ENCODE peak calls at places on chromosomes 4 and X, in eight cellular contexts. Z, B, C, M, T, F, L and A are unnamed samples. For H3K4me1, the result is how much of the 10 kb centered on the place peaks cover.

GRCh38 chr4:172485007-172485406 is 671.8 kb downstream of the GALNTL6 start:
- DNase-seq in Z (no peak), B (no peak), C (no peak), M (no peak), T (no peak), F (no peak), L (no peak), A (no peak)

GRCh38 chr4:891747-892146 is 40.4 kb downstream of the GAK start:
- DNase-seq in Z (no peak), B (no peak), C (peak), M (no peak), T (peak), F (no peak), L (peak), A (no peak)

GRCh38 chr4:69051576-69051943 is 44.7 kb upstream of the UGT2B7 start:
- DNase-seq in Z (no peak), B (no peak), C (no peak), M (no peak), T (no peak), F (no peak), L (no peak), A (no peak)

GRCh38 chr4:33060873-33061542 is 2340.8 kb downstream of the PCDH7 start:
- DNase-seq in Z (no peak), B (peak), C (peak), M (peak), T (peak), F (no peak), L (peak), A (no peak)

GRCh38 chrX:141903400-141904155 is at the start of gene MAGEC1:
- DNase-seq in Z (no peak), B (no peak), C (no peak), M (no peak), T (no peak), F (no peak), L (no peak), A (no peak)

GRCh38 chr4:115720611-115721010 is 607.2 kb upstream of the NDST4 start:
- DNase-seq in Z (no peak), B (no peak), C (no peak), M (no peak), T (no peak), F (no peak), L (no peak), A (no peak)

GRCh38 chrX:137166591-137166990 is 132.8 kb upstream of the GPR101 start:
- DNase-seq in Z (no peak), B (no peak), C (no peak), M (no peak), T (peak), F (peak), L (no peak), A (no peak)

GRCh38 chr4:168384437-168385141 is 66.0 kb upstream of the DDX60 start:
- DNase-seq in Z (no peak), B (peak), C (no peak), M (no peak), T (no peak), F (peak), L (peak), A (no peak)

GRCh38 chr4:185182196-185182595 is 21.6 kb downstream of the CFAP97 start:
- DNase-seq in Z (no peak), B (no peak), C (no peak), M (no peak), T (no peak), F (no peak), L (no peak), A (no peak)

GRCh38 chrX:130216312-130216711 is 44.5 kb downstream of the RAB33A start:
- DNase-seq in Z (no peak), B (no peak), C (no peak), M (no peak), T (no peak), F (no peak), L (peak), A (no peak)

GRCh38 chrX:20028588-20028987 is 37.7 kb upstream of the BCLAF3 start:
- DNase-seq in Z (no peak), B (no peak), C (no peak), M (no peak), T (no peak), F (no peak), L (no peak), A (no peak)

GRCh38 chrX:152632445-152633097 is 5.1 kb upstream of the GABRQ start:
- DNase-seq in Z (no peak), B (peak), C (no peak), M (peak), T (peak), F (peak), L (peak), A (no peak)

DNA sequence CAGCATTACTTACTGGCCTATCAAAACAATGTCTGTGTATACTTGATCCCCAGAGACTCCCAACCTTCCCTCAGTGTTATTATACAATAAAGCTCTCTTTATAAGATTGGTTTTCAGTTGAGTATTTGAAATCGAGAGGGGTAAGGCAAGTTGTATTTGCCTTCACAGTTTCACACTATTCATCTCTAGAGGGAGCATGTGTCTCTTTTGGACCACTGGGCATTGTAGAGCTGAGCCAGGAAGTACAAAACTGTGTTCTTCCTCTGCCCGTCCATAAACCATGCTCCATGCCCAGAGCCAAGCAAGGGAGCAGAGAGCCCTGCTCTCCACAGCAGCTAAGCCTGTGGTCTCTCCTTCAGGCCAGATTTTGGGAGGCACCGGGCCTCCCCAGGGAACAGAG is 61.5 kb upstream of the HHIP start:
- DNase-seq in Z (no peak), B (no peak), C (no peak), M (no peak), T (no peak), F (no peak), L (no peak), A (no peak)
- H3K4me1 ChIP-seq in Z (under half), B (under half), C (under half), M (half or more), T (under half), F (under half), L (under half), A (under half)

GRCh38 chrX:30904632-30905031 is 15.6 kb upstream of the TAB3 start:
- DNase-seq in Z (no peak), B (no peak), C (no peak), M (no peak), T (no peak), F (no peak), L (no peak), A (no peak)
- H3K4me3 ChIP-seq in Z (no peak), B (no peak), C (no peak), M (no peak), T (no peak), F (no peak), L (no peak), A (no peak)

DNA sequence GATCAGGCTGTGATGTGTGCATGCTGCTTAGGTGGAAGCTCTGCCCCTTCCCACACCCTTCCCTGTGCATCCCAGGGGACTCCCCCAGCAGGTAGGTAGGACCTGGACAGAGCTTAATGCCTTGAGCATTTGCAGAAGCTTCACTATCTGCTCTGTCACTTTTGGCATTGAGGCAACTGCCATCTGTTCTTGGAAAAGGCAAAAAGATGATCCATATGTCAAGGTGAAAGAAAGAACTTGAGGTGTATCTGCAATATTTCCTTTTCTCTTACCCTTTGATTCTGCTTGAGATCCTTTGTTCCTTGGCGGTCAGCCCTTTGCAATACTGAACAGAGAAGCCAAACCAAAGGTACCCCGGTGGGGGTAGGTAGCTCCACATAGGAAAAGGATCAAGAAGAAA is 37.1 kb upstream of the TBC1D9 start:
- DNase-seq in Z (no peak), B (no peak), C (no peak), M (no peak), T (no peak), F (no peak), L (no peak), A (no peak)
- H3K4me1 ChIP-seq in Z (under half), B (under half), C (under half), M (under half), T (under half), F (under half), L (under half), A (under half)

GRCh38 chrX:53483838-53484420 is 49.8 kb upstream of the HSD17B10 start:
- DNase-seq in Z (no peak), B (no peak), C (no peak), M (no peak), T (no peak), F (no peak), L (peak), A (no peak)
- H3K4me3 ChIP-seq in Z (no peak), B (no peak), C (no peak), M (no peak), T (no peak), F (no peak), L (no peak), A (no peak)

GRCh38 chr4:180153587-180153986 is 2089.6 kb upstream of the TENM3 start:
- DNase-seq in Z (no peak), B (no peak), C (no peak), M (no peak), T (no peak), F (no peak), L (no peak), A (no peak)
- H3K4me1 ChIP-seq in Z (under half), B (under half), C (under half), M (under half), T (under half), F (under half), L (under half), A (under half)

DNA sequence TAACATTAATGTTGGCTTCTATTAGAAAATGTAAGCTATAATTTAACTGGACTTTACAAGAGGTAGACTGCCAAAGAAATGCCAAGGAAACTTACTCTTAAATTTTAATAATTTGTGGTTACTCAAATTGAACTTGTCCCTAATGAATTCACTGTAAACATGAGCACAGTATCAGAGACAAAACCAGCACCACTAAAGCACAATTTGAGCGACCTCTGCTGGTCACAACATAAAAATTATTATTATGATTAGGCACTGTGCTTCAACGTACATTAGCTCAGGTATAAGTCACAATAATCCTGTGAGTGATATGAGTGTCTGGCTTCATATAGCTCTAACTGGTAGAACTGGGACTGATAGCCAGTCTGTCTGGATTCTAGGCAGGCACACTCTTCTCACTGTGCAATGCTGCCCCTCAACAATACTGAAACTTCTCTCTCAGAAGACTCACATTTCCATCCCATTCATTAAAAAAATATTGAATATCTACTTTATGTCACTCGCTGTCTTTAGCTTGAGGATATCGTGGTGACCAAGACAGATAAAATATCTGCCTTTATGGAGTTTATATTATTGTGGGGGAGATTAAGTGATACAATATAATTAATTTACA is 8.0 kb downstream of the NUDT6 start:
- DNase-seq in Z (no peak), B (no peak), C (no peak), M (peak), T (no peak), F (no peak), L (peak), A (no peak)
- H3K4me3 ChIP-seq in Z (no peak), B (no peak), C (no peak), M (no peak), T (no peak), F (no peak), L (peak), A (no peak)

GRCh38 chr4:5928241-5928640 is 35.4 kb upstream of the CRMP1 start:
- DNase-seq in Z (no peak), B (no peak), C (no peak), M (peak), T (no peak), F (no peak), L (no peak), A (no peak)

GRCh38 chr4:5931526-5931925 is 38.6 kb upstream of the CRMP1 start:
- DNase-seq in Z (no peak), B (no peak), C (no peak), M (no peak), T (no peak), F (no peak), L (no peak), A (no peak)

GRCh38 chr4:5932021-5932553 is 39.2 kb upstream of the CRMP1 start:
- DNase-seq in Z (no peak), B (no peak), C (no peak), M (no peak), T (no peak), F (no peak), L (no peak), A (no peak)

GRCh38 chr4:5930456-5930855 is 37.6 kb upstream of the CRMP1 start:
- DNase-seq in Z (no peak), B (no peak), C (no peak), M (no peak), T (no peak), F (peak), L (no peak), A (no peak)

DNA sequence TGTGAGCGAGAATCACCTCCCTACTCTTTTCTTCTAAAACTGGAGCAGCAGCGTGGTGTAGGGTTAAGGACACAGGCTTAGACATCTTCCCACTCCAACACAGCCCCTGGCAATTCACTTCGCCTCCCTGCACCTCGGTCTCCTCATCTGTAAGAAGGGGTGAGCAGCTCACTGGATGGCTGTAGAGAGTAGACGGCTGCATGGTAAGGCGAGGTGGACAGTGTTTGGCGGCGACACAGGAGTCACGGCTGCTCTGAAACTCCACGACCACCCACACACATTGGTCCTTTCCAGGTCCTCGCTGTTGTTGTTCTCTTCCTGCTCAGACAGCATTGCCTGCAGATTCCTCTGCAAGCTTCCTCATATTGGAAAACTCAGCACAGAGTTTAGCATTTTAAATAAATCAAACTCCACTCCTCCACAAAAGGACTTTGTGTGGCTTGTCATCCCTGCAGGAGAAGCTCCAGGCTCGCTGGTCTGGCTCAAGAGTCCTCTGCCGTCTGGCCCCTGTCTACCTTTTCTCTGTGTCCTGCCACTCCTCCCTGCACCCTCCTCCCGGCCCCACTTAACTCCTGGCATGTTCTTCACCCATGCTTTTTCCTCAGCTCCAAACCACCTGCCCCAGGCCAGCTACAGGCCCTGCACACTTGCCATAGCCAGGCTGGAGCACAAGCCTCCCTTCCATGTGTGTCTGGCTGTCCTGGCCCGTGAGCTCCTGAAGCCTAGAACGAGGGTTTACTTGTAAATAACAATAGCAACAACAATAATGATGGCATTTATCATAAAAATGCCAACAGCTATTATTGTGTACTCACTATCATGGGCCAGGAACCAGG is 41.3 kb upstream of the CRMP1 start:
- DNase-seq in Z (no peak), B (no peak), C (no peak), M (no peak), T (no peak), F (no peak), L (no peak), A (no peak)
- H3K4me1 ChIP-seq in Z (under half), B (under half), C (under half), M (under half), T (under half), F (under half), L (under half), A (under half)

GRCh38 chrX:68079961-68080360 is 353.3 kb downstream of the OPHN1 start:
- DNase-seq in Z (no peak), B (no peak), C (no peak), M (no peak), T (no peak), F (no peak), L (peak), A (no peak)

GRCh38 chrX:68072016-68072415 is 361.3 kb downstream of the OPHN1 start:
- DNase-seq in Z (no peak), B (no peak), C (no peak), M (no peak), T (no peak), F (no peak), L (no peak), A (no peak)

GRCh38 chrX:68077378-68077777 is 355.9 kb downstream of the OPHN1 start:
- DNase-seq in Z (no peak), B (no peak), C (no peak), M (no peak), T (no peak), F (no peak), L (no peak), A (no peak)
- H3K4me3 ChIP-seq in Z (no peak), B (no peak), C (no peak), M (no peak), T (no peak), F (no peak), L (no peak), A (no peak)

DNA sequence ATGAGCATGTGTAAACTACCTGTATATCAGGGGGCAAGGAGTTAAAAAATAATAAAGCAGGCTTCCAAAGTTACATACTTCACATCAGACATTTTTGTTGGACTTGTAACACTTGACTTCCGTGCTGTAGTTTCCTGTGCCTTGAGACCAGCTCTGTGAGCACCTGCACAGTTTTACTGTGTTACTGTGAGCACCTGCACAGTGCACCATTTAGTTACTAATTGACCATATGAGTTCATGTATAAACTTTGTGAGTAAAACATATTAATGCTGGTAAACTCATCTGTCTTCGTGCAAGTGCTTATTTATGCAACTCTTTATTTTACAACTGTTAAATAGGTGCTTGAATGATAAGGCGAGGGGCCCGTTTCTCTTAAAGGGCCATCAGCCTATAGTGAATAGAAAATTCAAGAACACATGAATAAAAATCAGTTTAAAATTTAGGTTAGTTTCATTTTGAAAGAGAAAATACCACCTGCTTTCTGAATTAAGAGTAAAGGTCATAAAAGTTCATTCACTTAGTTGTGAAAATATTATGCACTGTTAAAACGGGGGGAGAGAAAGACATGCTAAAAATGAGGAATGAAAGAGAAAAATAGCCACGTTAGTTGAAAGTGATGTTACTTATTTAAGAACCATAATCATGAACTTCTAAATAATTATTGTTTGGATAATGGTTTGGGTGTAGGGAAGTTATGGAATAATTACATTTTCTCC is 42.4 kb downstream of the USP9X start:
- DNase-seq in Z (no peak), B (no peak), C (no peak), M (no peak), T (no peak), F (no peak), L (no peak), A (no peak)
- H3K4me1 ChIP-seq in Z (under half), B (under half), C (under half), M (under half), T (under half), F (under half), L (under half), A (under half)

GRCh38 chr4:153418581-153418980 is 47.6 kb upstream of the TMEM131L start:
- DNase-seq in Z (no peak), B (no peak), C (no peak), M (no peak), T (no peak), F (no peak), L (peak), A (no peak)

GRCh38 chr4:153419029-153419428 is 47.1 kb upstream of the TMEM131L start:
- DNase-seq in Z (no peak), B (no peak), C (no peak), M (no peak), T (no peak), F (no peak), L (no peak), A (no peak)

GRCh38 chr4:153421980-153422379 is 44.2 kb upstream of the TMEM131L start:
- DNase-seq in Z (no peak), B (no peak), C (no peak), M (no peak), T (no peak), F (no peak), L (no peak), A (no peak)

GRCh38 chr4:153419673-153420278 is 46.4 kb upstream of the TMEM131L start:
- DNase-seq in Z (no peak), B (no peak), C (no peak), M (no peak), T (no peak), F (no peak), L (no peak), A (no peak)

GRCh38 chr4:153420361-153420760 is 45.8 kb upstream of the TMEM131L start:
- DNase-seq in Z (no peak), B (no peak), C (no peak), M (no peak), T (no peak), F (no peak), L (no peak), A (no peak)
- H3K4me3 ChIP-seq in Z (no peak), B (no peak), C (no peak), M (no peak), T (no peak), F (no peak), L (no peak), A (no peak)